ENCODE peak calls at places on chromosomes 4 and X, in four cellular contexts. One of them, this sample, is unnamed.

GRCh38 chr4:77473509-77473908 is 132.1 kb upstream of the CXCL13 start:
- DNase-seq in GM23248: peak; percentile 25
- DNase-seq in CD4-positive, alpha-beta memory T cell: no peak
- DNase-seq in fibroblast of lung: no peak
- DNase-seq in this sample: no peak

GRCh38 chr4:8170341-8170740 is 11.7 kb upstream of the ABLIM2 start:
- DNase-seq in GM23248: no peak
- DNase-seq in CD4-positive, alpha-beta memory T cell: no peak
- DNase-seq in fibroblast of lung: no peak
- DNase-seq in this sample: no peak

GRCh38 chr4:61520688-61521160 is 320.6 kb downstream of the ADGRL3 start:
- DNase-seq in GM23248: no peak
- DNase-seq in CD4-positive, alpha-beta memory T cell: no peak
- DNase-seq in fibroblast of lung: peak; percentile 85
- DNase-seq in this sample: no peak

GRCh38 chr4:112031712-112032328 is 113.4 kb upstream of the FAM241A start:
- DNase-seq in GM23248: peak; percentile 86
- DNase-seq in CD4-positive, alpha-beta memory T cell: no peak
- DNase-seq in fibroblast of lung: peak; percentile 41
- DNase-seq in this sample: no peak

GRCh38 chr4:7045961-7046921 is 3.1 kb downstream of the TADA2B start:
- DNase-seq in GM23248: peak; percentile 80
- DNase-seq in CD4-positive, alpha-beta memory T cell: no peak
- DNase-seq in fibroblast of lung: no peak
- DNase-seq in this sample: no peak

GRCh38 chr4:36322921-36323354 is 41.5 kb downstream of the DTHD1 start:
- DNase-seq in GM23248: no peak
- DNase-seq in CD4-positive, alpha-beta memory T cell: peak; percentile 75
- DNase-seq in fibroblast of lung: no peak
- DNase-seq in this sample: no peak

GRCh38 chrX:154013614-154014360 is 5.9 kb downstream of the IRAK1 start:
- DNase-seq in GM23248: peak; percentile 42
- DNase-seq in CD4-positive, alpha-beta memory T cell: peak; percentile 54
- DNase-seq in fibroblast of lung: no peak
- DNase-seq in this sample: no peak

GRCh38 chr4:8702020-8702495 is 109.5 kb downstream of the CPZ start:
- DNase-seq in GM23248: no peak
- DNase-seq in CD4-positive, alpha-beta memory T cell: no peak
- DNase-seq in fibroblast of lung: no peak
- DNase-seq in this sample: no peak

GRCh38 chr4:158768577-158769174 is at the start of gene FNIP2:
- DNase-seq in GM23248: peak; percentile 91
- DNase-seq in CD4-positive, alpha-beta memory T cell: peak; percentile 75
- DNase-seq in fibroblast of lung: peak; percentile 78
- DNase-seq in this sample: peak; percentile 45

GRCh38 chrX:17375361-17375630 is 296 bp downstream of the NHS start:
- DNase-seq in GM23248: no peak
- DNase-seq in CD4-positive, alpha-beta memory T cell: no peak
- DNase-seq in fibroblast of lung: peak; percentile 18
- DNase-seq in this sample: no peak
- H3K4me3 ChIP-seq in GM23248: peak overlapping the region; percentile 80
- H3K4me3 ChIP-seq in CD4-positive, alpha-beta memory T cell: no peak overlapping the region
- H3K4me3 ChIP-seq in fibroblast of lung: peak overlapping the region; percentile 47
- H3K4me3 ChIP-seq in this sample: peak overlapping the region; percentile 64

GRCh38 chr4:80202190-80202711 is 4.9 kb downstream of the PRDM8 start:
- DNase-seq in GM23248: peak; percentile 91
- DNase-seq in CD4-positive, alpha-beta memory T cell: peak; percentile 72
- DNase-seq in fibroblast of lung: peak; percentile 80
- DNase-seq in this sample: no peak
- H3K27ac ChIP-seq in GM23248: peak overlapping the region; percentile 13
- H3K27ac ChIP-seq in CD4-positive, alpha-beta memory T cell: peak overlapping the region; percentile 82
- H3K27ac ChIP-seq in fibroblast of lung: peak overlapping the region; percentile 76
- H3K27ac ChIP-seq in this sample: peak overlapping the region; percentile 6

DNA sequence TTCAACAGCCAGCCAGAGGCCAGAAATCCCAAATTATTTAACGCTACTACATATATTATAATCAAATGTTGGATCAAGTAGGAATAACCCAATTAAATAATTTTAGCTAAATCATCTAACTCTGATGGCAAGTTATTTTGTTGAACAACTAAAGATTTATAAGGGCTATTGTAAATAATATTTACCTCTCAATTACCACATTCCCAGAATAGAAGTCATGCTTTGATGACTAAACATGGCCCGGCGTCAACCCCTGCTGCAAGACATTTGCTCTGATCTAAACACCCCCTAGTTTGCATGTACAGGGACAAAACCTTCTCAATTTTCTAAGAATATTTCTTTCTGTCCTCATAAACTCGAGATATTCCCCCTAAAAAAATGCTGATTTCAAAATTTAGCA is 14.2 kb downstream of the VEGFC start:
- DNase-seq in GM23248: peak; percentile 89
- DNase-seq in CD4-positive, alpha-beta memory T cell: no peak
- DNase-seq in fibroblast of lung: peak; percentile 85
- DNase-seq in this sample: no peak
- H3K9me3 ChIP-seq in GM23248: no peaks in the 10 kb centered on the region
- H3K9me3 ChIP-seq in CD4-positive, alpha-beta memory T cell: no peaks in the 10 kb centered on the region
- H3K9me3 ChIP-seq in fibroblast of lung: no peaks in the 10 kb centered on the region
- H3K9me3 ChIP-seq in this sample: no peaks in the 10 kb centered on the region

GRCh38 chr4:110477836-110478235 is 1.9 kb downstream of the ENPEP start:
- DNase-seq in GM23248: no peak
- DNase-seq in CD4-positive, alpha-beta memory T cell: no peak
- DNase-seq in fibroblast of lung: no peak
- DNase-seq in this sample: no peak
- H3K4me3 ChIP-seq in GM23248: no peak overlapping the region
- H3K4me3 ChIP-seq in CD4-positive, alpha-beta memory T cell: no peak overlapping the region
- H3K4me3 ChIP-seq in fibroblast of lung: no peak overlapping the region
- H3K4me3 ChIP-seq in this sample: no peak overlapping the region

DNA sequence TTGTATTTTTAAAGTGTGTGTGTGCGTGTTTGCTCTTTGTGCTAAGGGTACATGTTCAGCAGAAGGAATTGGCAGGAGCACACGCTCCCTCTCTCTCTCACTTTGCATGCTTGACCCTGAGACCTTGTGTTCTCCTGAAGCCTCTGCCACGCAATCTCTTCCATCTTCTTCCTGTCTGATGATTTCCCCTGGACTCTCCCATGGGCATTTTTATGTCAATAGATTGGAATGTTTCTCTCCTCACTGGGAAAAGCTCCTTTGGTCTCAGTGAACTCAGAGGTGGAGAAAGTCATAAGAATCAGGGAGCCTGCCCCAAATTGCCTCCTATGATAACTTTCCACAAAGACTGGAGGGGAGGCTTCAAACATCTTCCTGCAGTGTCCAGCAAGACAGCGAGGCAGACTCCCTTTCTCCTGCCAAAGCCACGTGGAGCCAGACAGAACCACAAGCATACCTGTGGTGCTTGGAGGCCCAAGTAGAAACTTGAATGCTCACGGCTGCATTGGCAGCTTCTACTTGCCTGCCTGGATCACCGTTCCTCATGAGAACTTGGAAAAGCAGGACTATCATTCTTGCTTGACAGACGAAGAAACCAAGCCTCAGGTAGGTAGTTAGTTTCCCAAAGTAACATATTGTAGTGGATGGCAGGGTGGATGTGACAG is 216.1 kb upstream of the SFRP2 start:
- DNase-seq in GM23248: peak; percentile 92
- DNase-seq in CD4-positive, alpha-beta memory T cell: no peak
- DNase-seq in fibroblast of lung: peak; percentile 62
- DNase-seq in this sample: no peak
- H3K27ac ChIP-seq in GM23248: peak overlapping the region; percentile 88
- H3K27ac ChIP-seq in CD4-positive, alpha-beta memory T cell: no peak overlapping the region
- H3K27ac ChIP-seq in fibroblast of lung: peak overlapping the region; percentile 63
- H3K27ac ChIP-seq in this sample: peak overlapping the region; percentile 45

This sample was measured in ascending aorta.